ENCODE peak calls at places on chromosome 13, in five cellular contexts. K, Y, G, A and O are unnamed samples.
A peak's percentile ranks its signal among the peaks of the same experiment; 100 is the strongest.

GRCh38 chr13:108929532-108929931 is 300.1 kb downstream of the MYO16 start:
- DNase-seq in K (peak; percentile 30), Y (peak; percentile 8), G (no peak), A (no peak), O (peak; percentile 33)

GRCh38 chr13:46278474-46278873 is 66.7 kb downstream of the LRRC63 start:
- DNase-seq in K (no peak), Y (peak; percentile 56), G (peak; percentile 62), A (peak; percentile 6), O (no peak)

GRCh38 chr13:87124785-87125074 is 546.4 kb upstream of the SLITRK5 start:
- DNase-seq in K (no peak), Y (peak; percentile 8), G (no peak), A (no peak), O (no peak)

GRCh38 chr13:25802579-25802978 is 249.2 kb downstream of the SHISA2 start:
- DNase-seq in K (no peak), Y (no peak), G (no peak), A (no peak), O (no peak)

GRCh38 chr13:98693756-98694155 is 58.7 kb downstream of the SLC15A1 start:
- DNase-seq in K (no peak), Y (no peak), G (no peak), A (peak; percentile 55), O (no peak)

GRCh38 chr13:46386996-46387851 is at the start of gene RUBCNL:
- DNase-seq in K (peak; percentile 63), Y (peak; percentile 74), G (peak; percentile 39), A (peak; percentile 84), O (peak; percentile 62)

GRCh38 chr13:46778095-46778494 is 18.9 kb downstream of the ESD start:
- DNase-seq in K (peak; percentile 42), Y (no peak), G (no peak), A (no peak), O (peak; percentile 14)

GRCh38 chr13:101258071-101258470 is 158.2 kb downstream of the NALCN start:
- DNase-seq in K (peak; percentile 90), Y (peak; percentile 22), G (peak; percentile 5), A (peak; percentile 19), O (peak; percentile 94)

GRCh38 chr13:109644069-109644750 is 142.2 kb downstream of the IRS2 start:
- DNase-seq in K (peak; percentile 75), Y (no peak), G (no peak), A (no peak), O (no peak)

GRCh38 chr13:22893149-22893548 is 287.6 kb upstream of the SGCG start:
- DNase-seq in K (no peak), Y (no peak), G (no peak), A (no peak), O (no peak)

GRCh38 chr13:99357149-99357596 is 50.0 kb upstream of the GPR183 start:
- DNase-seq in K (peak; percentile 48), Y (no peak), G (no peak), A (no peak), O (peak; percentile 77)

GRCh38 chr13:72875233-72875632 is 93.3 kb downstream of the PIBF1 start:
- DNase-seq in K (no peak), Y (no peak), G (no peak), A (no peak), O (no peak)

GRCh38 chr13:67229438-67230242 is 496 bp downstream of the PCDH9 start:
- DNase-seq in K (peak; percentile 6), Y (peak; percentile 10), G (peak; percentile 12), A (peak; percentile 38), O (peak; percentile 36)

GRCh38 chr13:60798503-60798902 is 401.5 kb downstream of the TDRD3 start:
- DNase-seq in K (no peak), Y (no peak), G (no peak), A (no peak), O (no peak)

GRCh38 chr13:98856983-98857382 is 104.5 kb upstream of the SLC15A1 start:
- DNase-seq in K (no peak), Y (no peak), G (no peak), A (no peak), O (no peak)

GRCh38 chr13:95087746-95088305 is 213.4 kb downstream of the ABCC4 start:
- DNase-seq in K (peak; percentile 69), Y (no peak), G (peak; percentile 8), A (no peak), O (peak; percentile 8)

GRCh38 chr13:106619688-106620555 is 52.0 kb upstream of the ARGLU1 start:
- DNase-seq in K (peak; percentile 49), Y (peak; percentile 90), G (peak; percentile 84), A (peak; percentile 79), O (peak; percentile 83)

GRCh38 chr13:42364613-42365000 is 92.7 kb downstream of the AKAP11 start:
- DNase-seq in K (no peak), Y (peak; percentile 32), G (no peak), A (peak; percentile 38), O (no peak)

GRCh38 chr13:79581870-79582315 is 100.9 kb downstream of the NDFIP2 start:
- DNase-seq in K (no peak), Y (no peak), G (no peak), A (peak; percentile 65), O (peak; percentile 44)

GRCh38 chr13:104869501-104869900 is 1666.0 kb downstream of the EFNB2 start:
- DNase-seq in K (no peak), Y (no peak), G (no peak), A (no peak), O (no peak)

GRCh38 chr13:111949311-111949710 is 117.6 kb upstream of the SOX1 start:
- DNase-seq in K (no peak), Y (no peak), G (no peak), A (no peak), O (no peak)

GRCh38 chr13:95620498-95621140 is 23.9 kb downstream of the DZIP1 start:
- DNase-seq in K (no peak), Y (no peak), G (no peak), A (no peak), O (no peak)

GRCh38 chr13:39803156-39803555 is 147.7 kb downstream of the COG6 start:
- DNase-seq in K (no peak), Y (no peak), G (no peak), A (no peak), O (no peak)

GRCh38 chr13:92158335-92158734 is 759.9 kb downstream of the GPC5 start:
- DNase-seq in K (peak; percentile 58), Y (no peak), G (no peak), A (no peak), O (peak; percentile 2)

GRCh38 chr13:78460176-78460575 is 143.2 kb downstream of the POU4F1 start:
- DNase-seq in K (no peak), Y (no peak), G (no peak), A (no peak), O (no peak)

GRCh38 chr13:64480648-64481047 is 2749.5 kb downstream of the PCDH9 start:
- DNase-seq in K (no peak), Y (no peak), G (no peak), A (no peak), O (no peak)

GRCh38 chr13:113857531-113858195 is 6.2 kb downstream of the GAS6 start:
- DNase-seq in K (no peak), Y (no peak), G (no peak), A (peak; percentile 59), O (no peak)

GRCh38 chr13:113155201-113155600 is 3.2 kb upstream of the PROZ start:
- DNase-seq in K (no peak), Y (no peak), G (no peak), A (no peak), O (peak; percentile 15)

GRCh38 chr13:75362026-75362425 is 119.9 kb downstream of the TBC1D4 start:
- DNase-seq in K (no peak), Y (no peak), G (no peak), A (no peak), O (no peak)

GRCh38 chr13:67230774-67231480 is 791 bp upstream of the PCDH9 start:
- DNase-seq in K (peak; percentile 35), Y (peak; percentile 72), G (peak; percentile 82), A (peak; percentile 81), O (peak; percentile 72)

GRCh38 chr13:73000027-73000674 is 58.7 kb upstream of the KLF5 start:
- DNase-seq in K (peak; percentile 19), Y (no peak), G (peak; percentile 34), A (no peak), O (peak; percentile 37)

GRCh38 chr13:77563110-77563509 is 27.6 kb downstream of the SCEL start:
- DNase-seq in K (peak; percentile 54), Y (peak; percentile 11), G (peak; percentile 56), A (no peak), O (peak; percentile 53)

GRCh38 chr13:97278395-97279078 is 56.4 kb downstream of the MBNL2 start:
- DNase-seq in K (no peak), Y (no peak), G (no peak), A (no peak), O (peak; percentile 81)

GRCh38 chr13:31369213-31369612 is 169.4 kb downstream of the B3GLCT start:
- DNase-seq in K (no peak), Y (no peak), G (no peak), A (no peak), O (no peak)

GRCh38 chr13:65724261-65724660 is 1505.9 kb downstream of the PCDH9 start:
- DNase-seq in K (no peak), Y (no peak), G (no peak), A (no peak), O (no peak)
- TF ChIP-seq EZH2phosphoT487 in K (no peak), Y (no peak), G (no peak), A (no peak), O (no peak)

DNA sequence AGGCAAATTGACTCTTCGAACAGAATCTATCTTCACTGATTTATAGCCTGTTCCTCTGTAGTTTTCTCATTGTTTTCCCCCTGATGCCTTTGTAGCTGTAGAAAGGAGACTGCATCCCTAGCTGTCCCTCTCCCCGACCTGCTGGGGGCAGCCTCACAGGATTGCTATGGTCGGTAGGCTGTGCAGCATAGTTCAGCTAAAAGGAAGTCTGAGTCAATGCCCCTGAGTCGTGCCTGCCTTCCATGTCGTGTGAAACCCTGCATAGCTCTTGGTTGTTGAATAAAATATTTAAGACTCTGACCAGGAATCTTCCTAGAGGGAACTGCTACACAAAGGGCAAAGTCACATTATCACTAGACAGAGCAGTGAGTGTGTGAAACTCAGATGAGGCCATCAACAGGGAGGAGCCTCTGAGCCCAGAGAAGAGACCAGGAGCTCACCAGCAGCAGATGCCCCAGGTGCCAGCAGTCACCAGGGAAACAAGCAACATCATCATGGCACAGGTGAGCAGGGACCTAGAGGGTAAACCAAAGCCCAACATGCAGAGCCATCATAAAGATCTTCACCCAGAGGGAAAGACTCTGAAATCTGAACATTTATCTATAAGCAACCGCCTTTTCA is 108.4 kb upstream of the NBEA start:
- DNase-seq in K (peak; percentile 53), Y (peak; percentile 69), G (peak; percentile 24), A (peak; percentile 25), O (peak; percentile 52)
- TF ChIP-seq EZH2phosphoT487 in K (no peak), Y (no peak), G (no peak), A (no peak), O (no peak)

GRCh38 chr13:27186295-27186694 is 14.7 kb upstream of the USP12 start:
- DNase-seq in K (peak; percentile 77), Y (no peak), G (no peak), A (no peak), O (no peak)

GRCh38 chr13:27183561-27184147 is 12.0 kb upstream of the USP12 start:
- DNase-seq in K (peak; percentile 49), Y (no peak), G (no peak), A (no peak), O (peak; percentile 75)

GRCh38 chr13:27182054-27182453 is 10.4 kb upstream of the USP12 start:
- DNase-seq in K (no peak), Y (no peak), G (no peak), A (no peak), O (no peak)

GRCh38 chr13:27177852-27178251 is 6.2 kb upstream of the USP12 start:
- DNase-seq in K (no peak), Y (peak; percentile 87), G (no peak), A (peak; percentile 23), O (no peak)

GRCh38 chr13:27182844-27183497 is 11.4 kb upstream of the USP12 start:
- DNase-seq in K (peak; percentile 94), Y (no peak), G (peak; percentile 52), A (no peak), O (peak; percentile 97)
- TF ChIP-seq EZH2phosphoT487 in K (no peak), Y (no peak), G (no peak), A (no peak), O (no peak)

GRCh38 chr13:27794075-27794691 is 1.9 kb downstream of the GSX1 start:
- DNase-seq in K (no peak), Y (peak; percentile 63), G (no peak), A (no peak), O (no peak)
- TF ChIP-seq EZH2phosphoT487 in K (no peak), Y (peak; percentile 31), G (no peak), A (peak; percentile 79), O (no peak)